ENCODE peak calls at places on chromosome 16, in eight cellular contexts. C is ovary; M is endodermal cell; D is CD8-positive, alpha-beta T cell; V is left ventricle myocardium inferior; N is foreskin fibroblast; U is AG04450; R is mucosa of descending colon. Y is an unnamed sample.

GRCh38 chr16:77213542-77214108 is 14.4 kb downstream of the SYCE1L start:
- DNase-seq in C (peak), D (no peak), M (no peak), R (no peak), N (peak), U (peak), V (no peak), Y (peak)

GRCh38 chr16:342455-343213 is 9.9 kb downstream of the AXIN1 start:
- DNase-seq in M (no peak), D (no peak), N (no peak), C (no peak), V (no peak), R (no peak), U (no peak), Y (no peak)

GRCh38 chr16:25184771-25185170 is 32.0 kb upstream of the AQP8 start:
- DNase-seq in U (no peak), C (no peak), N (no peak), R (no peak), V (no peak), M (no peak), D (no peak), Y (no peak)

GRCh38 chr16:81711609-81712329 is 67.3 kb upstream of the PLCG2 start:
- DNase-seq in C (peak), V (peak), M (peak), N (peak), R (peak), D (no peak), U (peak), Y (peak)

GRCh38 chr16:82405696-82406095 is 221.1 kb upstream of the CDH13 start:
- DNase-seq in M (no peak), U (no peak), R (no peak), C (no peak), V (no peak), N (no peak), D (no peak), Y (no peak)

GRCh38 chr16:31874354-31875111 is 926 bp downstream of the ZNF267 start:
- DNase-seq in M (no peak), R (no peak), D (no peak), V (no peak), C (no peak), N (peak), U (no peak), Y (no peak)

GRCh38 chr16:48491517-48491916 is 106.3 kb upstream of the SIAH1 start:
- DNase-seq in R (no peak), D (no peak), C (no peak), N (no peak), M (no peak), U (no peak), V (no peak), Y (no peak)

GRCh38 chr16:81902025-81902424 is 109.2 kb downstream of the SDR42E1 start:
- DNase-seq in U (no peak), N (no peak), D (no peak), C (no peak), V (no peak), M (no peak), R (no peak), Y (no peak)

GRCh38 chr16:15592324-15592723 is 50.6 kb downstream of the MARF1 start:
- DNase-seq in R (peak), V (no peak), N (no peak), M (peak), D (no peak), C (no peak), U (no peak), Y (no peak)

GRCh38 chr16:81558444-81559175 is 114.0 kb downstream of the CMIP start:
- DNase-seq in U (no peak), C (no peak), M (peak), N (no peak), D (no peak), V (no peak), R (peak), Y (no peak)

GRCh38 chr16:49934557-49935260 is 78.8 kb upstream of the ZNF423 start:
- DNase-seq in U (no peak), V (no peak), D (no peak), N (no peak), M (peak), C (no peak), R (no peak), Y (no peak)

GRCh38 chr16:51762081-51762995 is 611.3 kb upstream of the SALL1 start:
- DNase-seq in C (peak), D (no peak), R (peak), U (peak), N (peak), M (peak), V (peak), Y (peak)

GRCh38 chr16:8236816-8237215 is 353.5 kb downstream of the TMEM114 start:
- DNase-seq in V (no peak), U (no peak), C (no peak), D (no peak), N (no peak), R (no peak), M (no peak), Y (no peak)

GRCh38 chr16:53417011-53417410 is 17.3 kb upstream of the RBL2 start:
- DNase-seq in V (no peak), R (no peak), U (no peak), N (peak), D (no peak), M (no peak), C (no peak), Y (no peak)

GRCh38 chr16:50774405-50774804 is 32.5 kb downstream of the CYLD start:
- DNase-seq in R (no peak), V (no peak), N (no peak), C (no peak), D (no peak), U (no peak), M (no peak), Y (no peak)

GRCh38 chr16:89709166-89709565 is 7.7 kb upstream of the SPATA2L start:
- DNase-seq in D (no peak), C (no peak), N (no peak), R (no peak), U (no peak), M (peak), V (no peak), Y (no peak)

GRCh38 chr16:15970202-15970601 is 20.8 kb downstream of the ABCC1 start:
- DNase-seq in D (no peak), R (no peak), M (peak), U (no peak), C (no peak), V (no peak), N (no peak), Y (no peak)

GRCh38 chr16:782766-783403 is 5.3 kb downstream of the RPUSD1 start:
- DNase-seq in C (no peak), V (no peak), D (no peak), U (no peak), N (no peak), R (no peak), M (no peak), Y (no peak)

GRCh38 chr16:64544859-64545258 is 577.0 kb downstream of the CDH11 start:
- DNase-seq in V (no peak), D (no peak), U (no peak), C (no peak), M (no peak), R (no peak), N (no peak), Y (no peak)

GRCh38 chr16:54000361-54000760 is 286.2 kb downstream of the IRX3 start:
- DNase-seq in C (no peak), R (no peak), N (no peak), V (no peak), D (no peak), U (no peak), M (no peak), Y (no peak)

GRCh38 chr16:11624645-11625607 is 38.2 kb upstream of the LITAF start:
- DNase-seq in C (no peak), U (no peak), N (peak), V (no peak), M (no peak), R (no peak), D (no peak), Y (no peak)

GRCh38 chr16:67226295-67226803 is 581 bp upstream of the TMEM208 start:
- DNase-seq in N (no peak), R (no peak), D (no peak), U (no peak), M (no peak), V (no peak), C (no peak), Y (no peak)

GRCh38 chr16:67227567-67227921 is 614 bp downstream of the TMEM208 start:
- DNase-seq in N (no peak), D (no peak), R (peak), M (no peak), V (no peak), U (no peak), C (no peak), Y (no peak)

GRCh38 chr16:67228034-67228785 is 1.3 kb downstream of the TMEM208 start:
- DNase-seq in C (no peak), R (peak), D (no peak), U (no peak), V (no peak), N (no peak), M (peak), Y (no peak)

GRCh38 chr16:67228905-67229304 is 2.0 kb downstream of the TMEM208 start:
- DNase-seq in V (no peak), U (no peak), M (peak), D (no peak), C (no peak), N (no peak), R (peak), Y (no peak)

DNA sequence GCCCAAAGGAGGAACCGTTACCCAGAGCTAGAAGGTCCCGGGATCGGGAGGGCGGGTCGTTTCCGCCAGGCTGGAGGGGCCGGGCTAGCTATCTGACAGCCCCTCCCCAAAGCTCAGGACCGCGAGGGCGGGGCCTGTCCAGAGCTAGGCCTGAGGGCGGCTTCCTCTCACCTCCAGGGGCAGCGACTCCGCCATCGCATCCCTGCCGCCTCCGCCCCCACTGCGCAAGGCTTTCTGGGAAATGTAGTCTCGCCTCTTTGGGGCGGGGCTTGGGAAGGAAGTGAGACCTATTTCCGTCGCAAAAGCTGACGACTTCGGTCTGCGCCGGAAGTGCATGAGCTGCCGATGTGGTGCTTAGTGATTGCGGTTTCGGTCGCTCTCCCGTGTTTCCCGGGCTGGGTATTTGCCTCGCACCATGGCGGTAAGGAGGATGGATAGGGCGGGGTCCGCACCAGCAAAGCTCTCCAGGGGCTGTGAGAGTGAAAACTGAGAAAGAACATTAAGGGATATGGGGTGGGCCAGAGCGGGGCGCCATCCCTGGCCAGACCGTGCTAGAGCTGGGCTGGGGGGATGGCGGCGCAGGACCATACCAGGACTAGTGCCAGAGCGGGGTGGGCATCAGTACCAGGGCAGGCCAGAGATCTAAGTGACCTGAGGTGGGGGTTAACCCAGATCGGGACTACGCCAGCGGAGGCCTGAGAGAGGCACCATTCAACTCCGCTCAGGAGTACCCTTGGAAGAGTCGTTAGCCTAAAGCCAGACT is at the start of gene TMEM208:
- DNase-seq in V (peak), N (peak), U (peak), C (peak), M (peak), D (peak), R (peak), Y (peak)
- TF ChIP-seq CTCF in V (peak), N (peak), U (peak), C (no peak), M (peak), D (no peak), R (no peak), Y (peak)

GRCh38 chr16:4614571-4615388 is at the start of gene UBALD1:
- DNase-seq in V (peak), D (peak), U (peak), N (peak), R (peak), M (peak), C (peak), Y (no peak)

GRCh38 chr16:4613636-4614570 is 785 bp downstream of the UBALD1 start:
- DNase-seq in C (no peak), N (peak), M (peak), R (no peak), V (peak), U (no peak), D (no peak), Y (no peak)

GRCh38 chr16:4616047-4616811 is 1.5 kb upstream of the UBALD1 start:
- DNase-seq in R (peak), V (peak), N (peak), U (peak), M (peak), D (peak), C (peak), Y (peak)

GRCh38 chr16:4617880-4618279 is 3.2 kb upstream of the UBALD1 start:
- DNase-seq in D (no peak), N (no peak), U (no peak), M (peak), V (no peak), C (no peak), R (no peak), Y (no peak)

GRCh38 chr16:4615389-4616046 is 830 bp upstream of the UBALD1 start:
- DNase-seq in M (no peak), V (peak), U (no peak), D (no peak), C (peak), R (peak), N (no peak), Y (no peak)
- H3K4me3 ChIP-seq in M (peak), V (peak), U (peak), D (peak), C (peak), R (no peak), N (peak), Y (peak)

GRCh38 chr16:80366023-80366422 is 174.8 kb upstream of the DYNLRB2 start:
- DNase-seq in N (no peak), C (no peak), R (no peak), V (no peak), U (no peak), M (no peak), D (no peak), Y (no peak)

GRCh38 chr16:80369138-80369537 is 171.7 kb upstream of the DYNLRB2 start:
- DNase-seq in U (no peak), R (no peak), M (no peak), V (no peak), N (no peak), D (no peak), C (no peak), Y (no peak)

GRCh38 chr16:80367037-80367658 is 173.6 kb upstream of the DYNLRB2 start:
- DNase-seq in D (no peak), U (no peak), R (no peak), C (no peak), V (no peak), M (no peak), N (no peak), Y (no peak)

GRCh38 chr16:80372341-80372740 is 168.5 kb upstream of the DYNLRB2 start:
- DNase-seq in D (no peak), M (no peak), R (no peak), N (no peak), U (no peak), V (no peak), C (no peak), Y (no peak)

GRCh38 chr16:80369559-80369958 is 171.2 kb upstream of the DYNLRB2 start:
- DNase-seq in V (no peak), C (peak), D (no peak), M (peak), R (peak), N (peak), U (peak), Y (peak)
- TF ChIP-seq CTCF in V (peak), C (peak), D (no peak), M (peak), R (no peak), N (peak), U (peak), Y (peak)

GRCh38 chr16:56625943-56626654 is 518 bp downstream of the MT1E start:
- DNase-seq in R (peak), U (no peak), V (peak), C (peak), D (no peak), M (peak), N (peak), Y (no peak)

GRCh38 chr16:56628486-56629035 is 3.0 kb downstream of the MT1E start:
- DNase-seq in M (no peak), U (no peak), C (peak), D (no peak), V (no peak), R (no peak), N (peak), Y (no peak)

GRCh38 chr16:56629531-56629930 is 2.9 kb upstream of the MT1M start:
- DNase-seq in M (no peak), C (no peak), D (no peak), N (no peak), V (no peak), U (no peak), R (no peak), Y (no peak)

GRCh38 chr16:56625140-56625942 is at the start of gene MT1E:
- DNase-seq in N (peak), D (no peak), V (peak), C (peak), R (peak), M (peak), U (no peak), Y (no peak)

GRCh38 chr16:56626685-56627084 is 1.1 kb downstream of the MT1E start:
- DNase-seq in R (no peak), N (no peak), M (no peak), U (no peak), V (no peak), C (peak), D (no peak), Y (no peak)
- H3K4me3 ChIP-seq in R (no peak), N (peak), M (no peak), U (peak), V (peak), C (peak), D (no peak), Y (peak)

GRCh38 chr16:86984286-86984685 is 332.9 kb downstream of the C16orf95 start:
- DNase-seq in M (no peak), R (no peak), V (no peak), D (no peak), U (no peak), N (no peak), C (no peak), Y (no peak)

GRCh38 chr16:86986809-86987487 is 330.2 kb downstream of the C16orf95 start:
- DNase-seq in C (no peak), N (no peak), V (no peak), D (no peak), U (no peak), R (no peak), M (no peak), Y (no peak)

GRCh38 chr16:86985656-86986030 is 331.5 kb downstream of the C16orf95 start:
- DNase-seq in U (no peak), C (no peak), M (no peak), R (no peak), V (no peak), N (no peak), D (no peak), Y (no peak)

GRCh38 chr16:86984975-86985655 is 332.1 kb downstream of the C16orf95 start:
- DNase-seq in D (no peak), R (no peak), V (peak), N (peak), C (no peak), M (peak), U (no peak), Y (no peak)

GRCh38 chr16:86986136-86986535 is 331.1 kb downstream of the C16orf95 start:
- DNase-seq in M (peak), C (no peak), N (no peak), V (no peak), D (no peak), R (no peak), U (no peak), Y (no peak)
- TF ChIP-seq CTCF in M (peak), C (no peak), N (no peak), V (no peak), D (no peak), R (no peak), U (peak), Y (no peak)

GRCh38 chr16:3020247-3020603 is at the start of gene TNFRSF12A:
- DNase-seq in V (peak), N (peak), R (peak), M (peak), U (no peak), D (no peak), C (peak), Y (no peak)

GRCh38 chr16:3020604-3021448 is 658 bp downstream of the TNFRSF12A start:
- DNase-seq in U (peak), V (peak), D (no peak), C (peak), N (peak), R (peak), M (peak), Y (no peak)

GRCh38 chr16:3017806-3018506 is at the start of gene CLDN6:
- DNase-seq in V (no peak), D (no peak), U (no peak), N (no peak), M (peak), C (peak), R (peak), Y (no peak)

GRCh38 chr16:3021449-3022207 is 1.5 kb downstream of the TNFRSF12A start:
- DNase-seq in U (peak), C (peak), M (peak), D (no peak), V (peak), N (peak), R (peak), Y (peak)

GRCh38 chr16:3019594-3020246 is 448 bp upstream of the TNFRSF12A start:
- DNase-seq in V (no peak), U (no peak), R (no peak), M (no peak), N (no peak), D (no peak), C (no peak), Y (no peak)
- H3K4me3 ChIP-seq in V (peak), U (peak), R (peak), M (peak), N (peak), D (peak), C (peak), Y (peak)

GRCh38 chr16:27920391-27920891 is 143.1 kb downstream of the GSG1L start:
- DNase-seq in N (peak), C (no peak), V (no peak), M (peak), R (no peak), D (no peak), U (no peak), Y (no peak)
- TF ChIP-seq CTCF in N (peak), C (no peak), V (no peak), M (peak), R (no peak), D (no peak), U (peak), Y (no peak)

DNA sequence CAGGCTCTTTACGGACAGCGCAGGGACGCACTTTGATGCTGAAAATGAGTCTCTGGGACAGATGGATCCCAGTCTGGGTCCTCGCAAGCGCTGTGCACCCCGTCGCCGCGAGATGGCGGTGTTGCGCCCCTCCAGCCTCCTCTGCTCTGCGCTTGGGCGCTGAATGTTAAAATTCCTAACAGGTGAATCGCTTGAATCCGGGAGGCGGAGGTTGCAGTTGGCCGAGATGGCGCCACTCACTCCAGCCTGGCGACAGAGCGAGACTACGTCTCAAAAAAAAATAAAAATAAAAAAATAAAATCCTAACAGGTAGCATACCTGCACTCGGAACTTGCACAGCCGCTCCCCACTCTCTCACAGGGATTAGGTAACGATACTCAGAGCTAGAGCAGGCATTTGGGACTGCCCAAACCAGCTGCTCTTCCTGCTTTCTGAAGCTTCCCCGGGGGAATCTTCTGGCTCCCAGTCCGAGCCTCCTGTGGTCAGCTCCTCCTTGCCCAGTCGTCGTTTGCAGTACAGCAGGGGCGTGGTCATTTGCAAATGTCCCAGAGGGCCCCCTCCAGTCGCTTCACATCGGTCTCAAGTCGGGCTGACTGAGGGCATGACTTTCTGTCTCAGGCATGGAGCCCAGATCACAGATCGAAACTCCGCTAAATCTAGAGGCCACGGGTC is 26.2 kb upstream of the OSGIN1 start:
- DNase-seq in M (peak), N (peak), D (peak), V (peak), R (peak), U (peak), C (peak), Y (no peak)
- H3K4me3 ChIP-seq in M (peak), N (no peak), D (no peak), V (no peak), R (no peak), U (no peak), C (no peak), Y (peak)